ENCODE peak calls at places on chromosomes 7 and 10, in ten cellular contexts. C, W, A, X, N, K, V, M, Z and H are unnamed samples.

GRCh38 chr7:27611043-27611442 is 51.6 kb downstream of the HIBADH start:
- DNase-seq in C (no peak), W (no peak), A (no peak), X (peak), N (no peak), K (no peak), V (no peak), M (no peak), Z (no peak), H (peak)

GRCh38 chr7:85186083-85186520 is 754 bp downstream of the SEMA3D start:
- DNase-seq in C (peak), W (no peak), A (peak), X (peak), N (peak), K (peak), V (peak), M (peak), Z (no peak), H (no peak)

GRCh38 chr7:106041140-106041717 is 70.9 kb downstream of the SYPL1 start:
- DNase-seq in C (peak), W (no peak), A (peak), X (peak), N (peak), K (peak), V (no peak), M (peak), Z (peak), H (no peak)

GRCh38 chr10:112475565-112476233 is 28.7 kb downstream of the VTI1A start:
- DNase-seq in C (no peak), W (no peak), A (no peak), X (no peak), N (no peak), K (no peak), V (peak), M (no peak), Z (no peak), H (no peak)

GRCh38 chr10:109961181-109962001 is 38.1 kb upstream of the XPNPEP1 start:
- DNase-seq in C (no peak), W (no peak), A (no peak), X (no peak), N (no peak), K (peak), V (no peak), M (no peak), Z (no peak), H (no peak)

GRCh38 chr7:26292768-26293560 is 1.3 kb downstream of the SNX10 start:
- DNase-seq in C (peak), W (no peak), A (no peak), X (no peak), N (no peak), K (no peak), V (no peak), M (no peak), Z (no peak), H (no peak)

GRCh38 chr10:69839696-69840345 is 38.1 kb downstream of the COL13A1 start:
- DNase-seq in C (no peak), W (no peak), A (no peak), X (no peak), N (no peak), K (peak), V (no peak), M (no peak), Z (no peak), H (no peak)

GRCh38 chr10:92857904-92858514 is 9.7 kb downstream of the EXOC6 start:
- DNase-seq in C (no peak), W (no peak), A (no peak), X (no peak), N (no peak), K (no peak), V (no peak), M (no peak), Z (no peak), H (no peak)

GRCh38 chr7:23277359-23277989 is 21.7 kb upstream of the MALSU1 start:
- DNase-seq in C (peak), W (no peak), A (peak), X (peak), N (no peak), K (peak), V (peak), M (peak), Z (no peak), H (no peak)

GRCh38 chr10:9012312-9012711 is 957.8 kb downstream of the GATA3 start:
- DNase-seq in C (no peak), W (no peak), A (no peak), X (no peak), N (no peak), K (no peak), V (no peak), M (no peak), Z (no peak), H (peak)

GRCh38 chr7:88203401-88203800 is 16.4 kb downstream of the SRI start:
- DNase-seq in C (no peak), W (no peak), A (no peak), X (no peak), N (no peak), K (no peak), V (no peak), M (no peak), Z (no peak), H (no peak)

GRCh38 chr10:60434418-60435046 is 44.9 kb upstream of the ANK3 start:
- DNase-seq in C (peak), W (no peak), A (peak), X (peak), N (no peak), K (peak), V (peak), M (peak), Z (no peak), H (no peak)

GRCh38 chr10:3747248-3747960 is 37.6 kb downstream of the KLF6 start:
- DNase-seq in C (no peak), W (no peak), A (no peak), X (no peak), N (no peak), K (no peak), V (no peak), M (no peak), Z (no peak), H (no peak)

GRCh38 chr10:124285587-124286527 is 132.9 kb downstream of the OAT start:
- DNase-seq in C (peak), W (no peak), A (no peak), X (no peak), N (peak), K (no peak), V (peak), M (no peak), Z (no peak), H (no peak)